ENCODE peak calls at places on chromosomes 3 and 15, in five cellular contexts. S, T, Q, K and Z are unnamed samples.

GRCh38 chr3:32684029-32684799 is 774 bp upstream of the CNOT10 start:
- DNase-seq in Q (no peak), S (no peak), T (no peak), K (no peak), Z (no peak)

GRCh38 chr3:183212096-183212495 is 41.0 kb upstream of the B3GNT5 start:
- DNase-seq in Q (no peak), T (no peak), K (no peak), S (no peak), Z (no peak)

GRCh38 chr3:139830817-139831216 is 104.2 kb upstream of the CLSTN2 start:
- DNase-seq in S (no peak), Q (no peak), K (peak), T (no peak), Z (no peak)

GRCh38 chr15:95733931-95734330 is 596.6 kb upstream of the NR2F2 start:
- DNase-seq in Q (no peak), S (no peak), K (no peak), T (no peak), Z (no peak)

GRCh38 chr3:61181874-61182273 is 69.4 kb downstream of the FHIT start:
- DNase-seq in S (no peak), K (no peak), Q (peak), T (no peak), Z (peak)

GRCh38 chr15:72751751-72752455 is 31.7 kb downstream of the ADPGK start:
- DNase-seq in T (no peak), K (no peak), Q (peak), S (no peak), Z (peak)

GRCh38 chr3:10248984-10249748 is 907 bp downstream of the TATDN2 start:
- DNase-seq in Q (no peak), S (no peak), T (peak), K (peak), Z (no peak)

GRCh38 chr3:43233062-43233461 is 53.3 kb upstream of the SNRK start:
- DNase-seq in Q (no peak), T (no peak), K (no peak), S (no peak), Z (no peak)

GRCh38 chr15:77440378-77440999 is 19.8 kb downstream of the HMG20A start:
- DNase-seq in T (no peak), Q (peak), K (no peak), S (no peak), Z (no peak)

GRCh38 chr3:155420869-155421486 is 127.5 kb upstream of the STRIT1 start:
- DNase-seq in K (no peak), Q (no peak), T (no peak), S (no peak), Z (no peak)

GRCh38 chr15:65791335-65792129 is 561 bp downstream of the DENND4A start:
- DNase-seq in S (peak), T (peak), K (peak), Q (peak), Z (no peak)

GRCh38 chr3:126083138-126083445 is 832 bp downstream of the SLC41A3 start:
- DNase-seq in T (no peak), K (no peak), S (no peak), Q (no peak), Z (no peak)

GRCh38 chr3:101646726-101647125 is 30.2 kb downstream of the ZBTB11 start:
- DNase-seq in S (no peak), K (no peak), Q (no peak), T (no peak), Z (no peak)

GRCh38 chr15:31463521-31464102 is 137.0 kb downstream of the KLF13 start:
- DNase-seq in T (no peak), K (no peak), Q (no peak), S (no peak), Z (no peak)

GRCh38 chr15:33021806-33022389 is 172.6 kb downstream of the FMN1 start:
- DNase-seq in T (no peak), Q (peak), S (no peak), K (peak), Z (peak)

GRCh38 chr15:60563539-60564404 is 84.8 kb upstream of the ICE2 start:
- DNase-seq in Q (no peak), S (no peak), T (no peak), K (no peak), Z (no peak)

GRCh38 chr3:23495507-23495906 is 292.4 kb downstream of the UBE2E2 start:
- DNase-seq in Q (peak), S (no peak), K (no peak), T (no peak), Z (no peak)

GRCh38 chr3:143081844-143082778 is 37.5 kb upstream of the CHST2 start:
- DNase-seq in K (no peak), S (no peak), Q (no peak), T (peak), Z (no peak)

GRCh38 chr3:194312186-194312742 is 38.9 kb downstream of the CPN2 start:
- DNase-seq in S (peak), K (no peak), T (peak), Q (no peak), Z (no peak)

GRCh38 chr15:70268698-70269251 is 171.1 kb upstream of the TLE3 start:
- DNase-seq in Q (no peak), S (no peak), T (no peak), K (no peak), Z (no peak)

GRCh38 chr3:138933068-138933668 is 13.8 kb downstream of the FOXL2 start:
- DNase-seq in S (no peak), K (no peak), T (no peak), Q (no peak), Z (no peak)

GRCh38 chr3:21326704-21327103 is 424.3 kb downstream of the ZNF385D start:
- DNase-seq in T (no peak), S (no peak), K (no peak), Q (peak), Z (peak)

GRCh38 chr15:79283252-79284048 is 928 bp downstream of the ANKRD34C start:
- DNase-seq in K (peak), T (no peak), Q (peak), S (no peak), Z (peak)

GRCh38 chr3:143099690-143100089 is 19.9 kb upstream of the CHST2 start:
- DNase-seq in Q (no peak), S (no peak), K (no peak), T (no peak), Z (no peak)

GRCh38 chr15:58115692-58116091 is 22.5 kb upstream of the AQP9 start:
- DNase-seq in K (no peak), Q (peak), T (no peak), S (no peak), Z (no peak)

GRCh38 chr15:55829826-55830225 is 86.9 kb upstream of the PRTG start:
- DNase-seq in S (no peak), T (no peak), Q (no peak), K (no peak), Z (no peak)

GRCh38 chr3:177195242-177195940 is 1.9 kb downstream of the TBL1XR1 start:
- DNase-seq in T (peak), Q (peak), S (peak), K (peak), Z (peak)

GRCh38 chr3:111667621-111668239 is 72.6 kb upstream of the ZBED2 start:
- DNase-seq in Q (peak), T (peak), S (peak), K (no peak), Z (no peak)

GRCh38 chr15:78873796-78874761 is 1.4 kb downstream of the MORF4L1 start:
- DNase-seq in Q (peak), T (peak), S (peak), K (no peak), Z (no peak)

GRCh38 chr3:155409336-155409735 is 115.9 kb upstream of the STRIT1 start:
- DNase-seq in S (no peak), K (no peak), Q (no peak), T (no peak), Z (no peak)

GRCh38 chr3:124599779-124600693 is 130.2 kb upstream of the UMPS start:
- DNase-seq in Q (no peak), S (no peak), T (peak), K (no peak), Z (no peak)

GRCh38 chr3:139043554-139044365 is 932 bp downstream of the PRR23C start:
- DNase-seq in S (no peak), Q (no peak), T (no peak), K (no peak), Z (no peak)

GRCh38 chr3:111070772-111071256 is 802 bp upstream of the NECTIN3 start:
- DNase-seq in S (no peak), K (no peak), Q (no peak), T (no peak), Z (peak)

GRCh38 chr3:105365536-105366301 is 990 bp upstream of the ALCAM start:
- DNase-seq in S (no peak), Q (peak), T (no peak), K (peak), Z (no peak)

GRCh38 chr3:112734171-112734570 is 93.2 kb upstream of the CCDC80 start:
- DNase-seq in Q (peak), K (no peak), T (no peak), S (no peak), Z (no peak)

GRCh38 chr3:112735927-112736326 is 95.0 kb upstream of the CCDC80 start:
- DNase-seq in K (no peak), Q (no peak), T (no peak), S (no peak), Z (no peak)

GRCh38 chr3:112734718-112735350 is 93.9 kb upstream of the CCDC80 start:
- DNase-seq in K (peak), S (peak), T (peak), Q (peak), Z (peak)

DNA sequence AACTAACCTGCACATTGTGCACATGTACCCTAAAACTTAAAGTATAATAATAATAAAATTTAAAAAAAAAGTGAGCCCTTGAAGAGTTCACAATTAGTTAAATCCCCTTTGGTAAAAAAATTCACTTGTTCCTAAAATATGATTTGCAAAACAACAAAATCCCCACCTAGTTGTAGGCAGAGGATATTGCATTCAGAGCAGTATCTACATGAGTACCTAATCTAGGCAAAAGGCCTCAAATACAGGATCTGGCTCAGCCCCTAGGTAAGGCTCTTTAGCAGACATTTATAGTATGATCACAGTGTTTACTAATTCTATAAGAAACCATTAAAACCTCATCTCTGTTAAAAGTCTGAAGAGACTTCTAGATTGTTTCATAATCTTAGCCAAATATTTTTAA is 89.3 kb upstream of the CCDC80 start:
- DNase-seq in Q (peak), K (no peak), S (no peak), T (no peak), Z (no peak)
- TF ChIP-seq CTCF in Q (peak), K (no peak), S (no peak), T (no peak), Z (no peak)

GRCh38 chr3:69199942-69200341 is 77.5 kb upstream of the LMOD3 start:
- DNase-seq in K (no peak), Q (no peak), S (no peak), T (no peak), Z (no peak)
- H3K4me3 ChIP-seq in K (no peak), Q (peak), S (peak), T (peak), Z (no peak)

DNA sequence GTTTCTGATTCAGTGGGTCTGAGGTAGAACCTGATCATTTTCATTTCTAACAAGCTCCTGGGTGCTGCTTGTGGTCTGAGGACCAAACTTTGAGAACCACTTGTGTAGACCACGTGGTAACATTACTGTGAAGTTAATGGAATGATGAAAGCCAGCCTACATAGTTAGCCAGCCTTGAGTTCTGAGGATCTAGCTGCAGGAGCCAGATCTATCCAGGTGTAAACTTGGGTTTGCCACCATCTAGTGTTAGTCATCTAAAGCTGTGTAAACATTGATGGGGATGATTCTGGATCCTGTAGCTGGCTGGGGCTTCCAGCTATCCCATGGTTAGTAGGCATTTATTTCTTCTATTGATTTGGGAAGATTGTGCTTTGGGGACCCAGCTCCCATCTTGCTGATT is 170.0 kb downstream of the TMEM108 start:
- DNase-seq in K (no peak), T (no peak), Q (no peak), S (no peak), Z (no peak)
- TF ChIP-seq CTCF in K (no peak), T (no peak), Q (no peak), S (no peak), Z (no peak)

GRCh38 chr3:156978471-156978961 is 152.4 kb downstream of the LEKR1 start:
- DNase-seq in Q (no peak), K (no peak), T (no peak), S (no peak), Z (no peak)
- H3K4me3 ChIP-seq in Q (no peak), K (no peak), T (no peak), S (no peak), Z (no peak)